ENCODE peak calls at places on chromosomes 4 and X, in six cellular contexts. C is pulmonary artery endothelial cell, B is testis, F is NCI-H1092 treated with DMSO at 0.1 percent for 48 hours, T is EL, V is cardiac fibroblast. L is an unnamed sample.

GRCh38 chrX:1164322-1165288 is 47.8 kb downstream of the CRLF2 start:
- DNase-seq in C (no peak), B (no peak), F (no peak), T (peak; percentile 2), V (peak; percentile 6), L (no peak)

GRCh38 chr4:95446204-95446603 is 102.6 kb downstream of the UNC5C start:
- DNase-seq in C (no peak), B (no peak), F (no peak), T (no peak), V (no peak), L (no peak)

GRCh38 chrX:1249101-1249887 is 19.3 kb upstream of the CSF2RA start:
- DNase-seq in C (no peak), B (peak; percentile 47), F (no peak), T (peak; percentile 75), V (peak; percentile 5), L (peak; percentile 31)

GRCh38 chrX:45524296-45524695 is 323.6 kb upstream of the DIPK2B start:
- DNase-seq in C (peak; percentile 45), B (no peak), F (peak; percentile 5), T (peak; percentile 51), V (peak; percentile 84), L (peak; percentile 78)

GRCh38 chrX:71181558-71181909 is 36.9 kb downstream of the NLGN3 start:
- DNase-seq in C (no peak), B (peak; percentile 26), F (no peak), T (peak; percentile 34), V (peak; percentile 1), L (no peak)

GRCh38 chr4:152112887-152113286 is 352.1 kb upstream of the GATB start:
- DNase-seq in C (no peak), B (no peak), F (no peak), T (no peak), V (no peak), L (no peak)

GRCh38 chrX:100636321-100636991 is at the start of gene TSPAN6:
- DNase-seq in C (no peak), B (peak; percentile 86), F (peak; percentile 94), T (peak; percentile 89), V (peak; percentile 90), L (peak; percentile 90)

GRCh38 chr4:178681871-178682270 is 1239.6 kb upstream of the AGA start:
- DNase-seq in C (no peak), B (no peak), F (no peak), T (no peak), V (no peak), L (no peak)

GRCh38 chr4:89023140-89023539 is 33.8 kb downstream of the FAM13A start:
- DNase-seq in C (no peak), B (no peak), F (peak; percentile 47), T (no peak), V (no peak), L (no peak)

GRCh38 chrX:139299309-139299708 is 231.2 kb upstream of the F9 start:
- DNase-seq in C (no peak), B (no peak), F (no peak), T (no peak), V (no peak), L (no peak)

GRCh38 chr4:72348701-72349100 is 220.3 kb downstream of the ADAMTS3 start:
- DNase-seq in C (no peak), B (no peak), F (no peak), T (no peak), V (no peak), L (no peak)

GRCh38 chr4:80751200-80751599 is 279.3 kb upstream of the BMP3 start:
- DNase-seq in C (no peak), B (no peak), F (no peak), T (no peak), V (no peak), L (no peak)

GRCh38 chrX:120290107-120290506 is 21.2 kb downstream of the TMEM255A start:
- DNase-seq in C (no peak), B (no peak), F (no peak), T (no peak), V (no peak), L (no peak)

GRCh38 chr4:138910201-138910913 is 105.2 kb upstream of the NOCT start:
- DNase-seq in C (no peak), B (no peak), F (peak; percentile 97), T (peak; percentile 20), V (peak; percentile 60), L (peak; percentile 7)

GRCh38 chr4:11608992-11609391 is 180.3 kb upstream of the HS3ST1 start:
- DNase-seq in C (no peak), B (no peak), F (no peak), T (no peak), V (no peak), L (no peak)

GRCh38 chr4:166091914-166092510 is 219.0 kb downstream of the TLL1 start:
- DNase-seq in C (peak; percentile 1), B (no peak), F (peak; percentile 85), T (peak; percentile 40), V (peak; percentile 70), L (peak; percentile 59)

GRCh38 chr4:13492752-13493151 is 8.6 kb upstream of the RAB28 start:
- DNase-seq in C (no peak), B (no peak), F (no peak), T (no peak), V (no peak), L (no peak)

GRCh38 chrX:10612215-10612614 is 8.2 kb downstream of the MID1 start:
- DNase-seq in C (no peak), B (no peak), F (no peak), T (peak; percentile 64), V (peak; percentile 74), L (peak; percentile 43)

GRCh38 chrX:22012051-22012450 is 20.1 kb upstream of the PHEX start:
- DNase-seq in C (no peak), B (no peak), F (no peak), T (no peak), V (no peak), L (no peak)

GRCh38 chr4:138200236-138200590 is 41.9 kb downstream of the SLC7A11 start:
- DNase-seq in C (no peak), B (no peak), F (no peak), T (no peak), V (no peak), L (no peak)

GRCh38 chrX:34578237-34578636 is 78.8 kb downstream of the TMEM47 start:
- DNase-seq in C (no peak), B (no peak), F (peak; percentile 2), T (peak; percentile 35), V (peak; percentile 69), L (peak; percentile 41)

GRCh38 chr4:120816385-120816784 is 106.1 kb downstream of the PRDM5 start:
- DNase-seq in C (no peak), B (no peak), F (no peak), T (no peak), V (no peak), L (peak; percentile 28)

GRCh38 chr4:32140636-32141035 is 1420.5 kb downstream of the PCDH7 start:
- DNase-seq in C (peak; percentile 80), B (no peak), F (no peak), T (no peak), V (peak; percentile 77), L (peak; percentile 86)

GRCh38 chr4:1278336-1278670 is 11.4 kb upstream of the MAEA start:
- DNase-seq in C (no peak), B (no peak), F (no peak), T (peak; percentile 19), V (peak; percentile 32), L (no peak)

GRCh38 chr4:141099326-141099725 is 33.9 kb downstream of the RNF150 start:
- DNase-seq in C (no peak), B (no peak), F (no peak), T (peak; percentile 53), V (peak; percentile 22), L (peak; percentile 23)

GRCh38 chr4:96352051-96352517 is 512.2 kb downstream of the PDHA2 start:
- DNase-seq in C (peak; percentile 33), B (peak; percentile 49), F (peak; percentile 22), T (no peak), V (peak; percentile 68), L (no peak)

GRCh38 chr4:138158746-138159297 is 83.3 kb downstream of the SLC7A11 start:
- DNase-seq in C (no peak), B (no peak), F (no peak), T (peak; percentile 81), V (peak; percentile 76), L (peak; percentile 91)

GRCh38 chr4:172686021-172686420 is 482.6 kb upstream of the GALNT7 start:
- DNase-seq in C (no peak), B (no peak), F (no peak), T (no peak), V (no peak), L (no peak)

GRCh38 chrX:151488677-151489076 is 74.8 kb upstream of the PASD1 start:
- DNase-seq in C (no peak), B (no peak), F (peak; percentile 3), T (peak; percentile 5), V (no peak), L (no peak)

GRCh38 chr4:97911236-97911906 is 231.9 kb downstream of the STPG2 start:
- DNase-seq in C (no peak), B (no peak), F (no peak), T (no peak), V (no peak), L (no peak)